ENCODE peak calls at places on chromosome 10, in six cellular contexts. M is GM13977, T is GF-D8, J is cortex of kidney, V is substantia nigra, G is MV-4-11. R is an unnamed sample.

GRCh38 chr10:127485153-127485857 is 63.8 kb upstream of the NPS start:
- DNase-seq in M (no peak), T (no peak), J (no peak), V (no peak), G (no peak), R (no peak)

GRCh38 chr10:78623577-78624215 is 445.1 kb upstream of the ZMIZ1 start:
- DNase-seq in M (no peak), T (no peak), J (no peak), V (no peak), G (peak), R (no peak)

GRCh38 chr10:10209152-10209551 is 808.5 kb upstream of the CELF2 start:
- DNase-seq in M (peak), T (no peak), J (no peak), V (no peak), G (peak), R (peak)

GRCh38 chr10:122632031-122632430 is 67.6 kb downstream of the C10orf120 start:
- DNase-seq in M (no peak), T (no peak), J (no peak), V (no peak), G (no peak), R (no peak)

GRCh38 chr10:122291739-122292138 is 20.6 kb downstream of the BTBD16 start:
- DNase-seq in M (no peak), T (no peak), J (no peak), V (no peak), G (no peak), R (no peak)

GRCh38 chr10:69961168-69961863 is 91.3 kb upstream of the MACROH2A2 start:
- DNase-seq in M (no peak), T (no peak), J (no peak), V (no peak), G (no peak), R (no peak)

GRCh38 chr10:71658349-71658745 is 61.2 kb downstream of the C10orf105 start:
- DNase-seq in M (no peak), T (no peak), J (no peak), V (no peak), G (no peak), R (no peak)

GRCh38 chr10:17109475-17110207 is 20.0 kb downstream of the CUBN start:
- DNase-seq in M (no peak), T (no peak), J (no peak), V (no peak), G (peak), R (no peak)

GRCh38 chr10:133325761-133326463 is 10.8 kb downstream of the CALY start:
- DNase-seq in M (peak), T (no peak), J (no peak), V (peak), G (no peak), R (no peak)

GRCh38 chr10:123821136-123821535 is 70.5 kb downstream of the CPXM2 start:
- DNase-seq in M (no peak), T (no peak), J (no peak), V (no peak), G (no peak), R (no peak)